ENCODE peak calls at places on chromosome 3, in four cellular contexts. N is heart right ventricle, Q is HCT116, L is GM23248. J is an unnamed sample. For H3K4me1, the result is how much of the 10 kb centered on the place peaks cover.

GRCh38 chr3:55189359-55189801 is 261.5 kb upstream of the LRTM1 start:
- DNase-seq in Q (no peak), L (peak), N (peak), J (no peak)

GRCh38 chr3:113242091-113242581 is 30.8 kb downstream of the BOC start:
- DNase-seq in N (no peak), Q (no peak), L (peak), J (no peak)

GRCh38 chr3:160661660-160662059 is 15.3 kb upstream of the ARL14 start:
- DNase-seq in L (no peak), Q (no peak), N (no peak), J (no peak)

GRCh38 chr3:124467980-124468902 is 262.0 kb upstream of the UMPS start:
- DNase-seq in Q (peak), N (peak), L (peak), J (peak)

GRCh38 chr3:144229237-144229830 is 257.7 kb downstream of the DIPK2A start:
- DNase-seq in L (no peak), N (no peak), Q (no peak), J (no peak)

GRCh38 chr3:76585794-76586392 is 454.0 kb upstream of the ROBO2 start:
- DNase-seq in Q (no peak), N (no peak), L (peak), J (no peak)

GRCh38 chr3:100099621-100100020 is 14.7 kb downstream of the FILIP1L start:
- DNase-seq in L (no peak), N (no peak), Q (no peak), J (no peak)

GRCh38 chr3:155070932-155071387 is 9.2 kb upstream of the MME start:
- DNase-seq in L (peak), Q (no peak), N (no peak), J (no peak)

GRCh38 chr3:23648965-23649328 is 156.8 kb upstream of the UBE2E1 start:
- DNase-seq in Q (no peak), L (no peak), N (no peak), J (peak)

GRCh38 chr3:147191795-147192385 is 214.5 kb downstream of the ZIC4 start:
- DNase-seq in L (peak), Q (peak), N (no peak), J (peak)

GRCh38 chr3:191425322-191425734 is 35.6 kb upstream of the PYDC2 start:
- DNase-seq in N (no peak), Q (no peak), L (no peak), J (no peak)

GRCh38 chr3:186975726-186976125 is 45.4 kb downstream of the ST6GAL1 start:
- DNase-seq in L (no peak), Q (no peak), N (no peak), J (no peak)

GRCh38 chr3:194425399-194425798 is 26.3 kb upstream of the GP5 start:
- DNase-seq in N (no peak), Q (no peak), L (no peak), J (no peak)

GRCh38 chr3:45958333-45958791 is 15.1 kb downstream of the CXCR6 start:
- DNase-seq in Q (no peak), N (no peak), L (peak), J (no peak)

GRCh38 chr3:141647562-141647915 is 90.6 kb upstream of the RNF7 start:
- DNase-seq in N (no peak), Q (no peak), L (no peak), J (no peak)

GRCh38 chr3:188026191-188026968 is 127.6 kb upstream of the LPP start:
- DNase-seq in Q (no peak), N (no peak), L (no peak), J (no peak)

GRCh38 chr3:128054363-128054762 is 2.1 kb downstream of the SEC61A1 start:
- DNase-seq in Q (no peak), L (peak), N (no peak), J (no peak)

GRCh38 chr3:133857767-133858166 is 37.9 kb downstream of the RAB6B start:
- DNase-seq in Q (no peak), L (no peak), N (no peak), J (no peak)
- H3K4me3 ChIP-seq in Q (no peak), L (no peak), N (no peak), J (no peak)

GRCh38 chr3:31230425-31230824 is 302.3 kb upstream of the STT3B start:
- DNase-seq in L (no peak), N (no peak), Q (no peak), J (no peak)

GRCh38 chr3:31226331-31226730 is 306.4 kb upstream of the STT3B start:
- DNase-seq in Q (no peak), N (no peak), L (no peak), J (no peak)

GRCh38 chr3:31224936-31225335 is 307.8 kb upstream of the STT3B start:
- DNase-seq in Q (no peak), L (no peak), N (no peak), J (no peak)

GRCh38 chr3:31225923-31226322 is 306.8 kb upstream of the STT3B start:
- DNase-seq in N (no peak), L (no peak), Q (no peak), J (no peak)

GRCh38 chr3:31227152-31227581 is 305.6 kb upstream of the STT3B start:
- DNase-seq in Q (no peak), L (no peak), N (no peak), J (no peak)
- H3K4me1 ChIP-seq in Q (under half), L (under half), N (under half), J (under half)

DNA sequence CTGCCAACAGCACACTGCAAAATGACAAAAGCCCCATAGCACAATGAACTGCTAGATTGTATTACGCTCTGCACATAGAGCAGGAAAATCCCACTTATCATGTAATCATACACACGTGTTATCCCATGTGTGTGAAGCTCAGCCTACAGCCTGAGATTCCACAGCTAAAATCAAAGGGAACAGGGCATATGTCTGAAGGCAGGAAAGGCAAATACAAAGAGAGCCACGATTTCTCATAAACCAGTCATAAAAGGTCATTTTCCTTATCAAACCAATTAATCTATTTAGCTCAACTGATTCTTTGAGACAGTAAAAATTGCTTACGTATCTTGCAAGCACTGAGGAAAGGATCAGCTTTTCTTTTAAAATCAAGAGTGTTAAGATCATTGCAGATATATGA is 199.4 kb upstream of the TBL1XR1 start:
- DNase-seq in N (no peak), Q (no peak), L (no peak), J (no peak)
- H3K27ac ChIP-seq in N (no peak), Q (no peak), L (no peak), J (no peak)

GRCh38 chr3:98766924-98767323 is 3.8 kb downstream of the ST3GAL6 start:
- DNase-seq in L (no peak), N (no peak), Q (no peak), J (no peak)

GRCh38 chr3:98769436-98769835 is 6.3 kb downstream of the ST3GAL6 start:
- DNase-seq in N (no peak), L (no peak), Q (no peak), J (no peak)

GRCh38 chr3:98772022-98772421 is 8.9 kb downstream of the ST3GAL6 start:
- DNase-seq in N (no peak), L (no peak), Q (no peak), J (no peak)

GRCh38 chr3:98768961-98769360 is 5.8 kb downstream of the ST3GAL6 start:
- DNase-seq in L (no peak), Q (no peak), N (no peak), J (no peak)

DNA sequence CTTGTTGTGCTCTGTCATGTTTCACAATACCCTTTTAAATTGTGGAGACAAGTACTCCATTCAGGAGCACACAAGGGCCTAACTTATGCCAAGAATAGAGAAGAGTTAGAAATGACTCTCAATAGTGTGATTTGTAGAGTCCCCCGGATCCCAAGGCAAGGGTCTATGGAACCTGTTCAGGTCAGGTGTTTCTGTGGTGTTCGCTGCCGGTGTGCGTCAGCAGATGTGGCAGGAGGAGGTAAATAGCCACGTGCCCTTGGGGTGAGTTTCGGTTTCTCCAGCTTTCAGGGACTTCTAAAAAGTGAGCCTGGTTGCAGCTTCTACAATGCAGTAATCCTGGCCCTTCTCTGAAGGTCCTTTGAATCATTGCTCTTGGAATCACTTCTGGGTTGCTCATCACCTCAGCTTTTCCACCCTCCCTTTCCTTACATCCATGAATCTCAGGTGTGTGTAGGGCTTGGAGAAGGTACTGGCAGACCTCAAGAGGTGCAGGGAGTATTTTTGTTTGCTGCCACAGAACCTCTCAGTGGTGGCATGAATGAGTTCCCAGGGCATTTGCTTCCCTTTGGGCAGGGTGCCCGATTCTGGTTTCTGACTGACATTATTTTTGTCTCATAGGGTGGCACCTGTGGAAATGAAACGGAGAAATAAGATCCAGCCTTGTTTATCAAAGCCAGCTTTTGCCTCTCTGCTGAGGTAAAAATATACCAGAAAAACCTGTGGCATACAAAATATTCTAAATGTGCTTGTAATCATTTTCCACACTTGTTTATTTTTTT is 7.3 kb downstream of the ST3GAL6 start:
- DNase-seq in Q (no peak), L (no peak), N (peak), J (no peak)
- H3K4me3 ChIP-seq in Q (no peak), L (no peak), N (no peak), J (no peak)

GRCh38 chr3:12962292-12962691 is 110.9 kb downstream of the IQSEC1 start:
- DNase-seq in L (peak), Q (no peak), N (no peak), J (no peak)
- H3K4me1 ChIP-seq in L (under half), Q (under half), N (half or more), J (under half)

DNA sequence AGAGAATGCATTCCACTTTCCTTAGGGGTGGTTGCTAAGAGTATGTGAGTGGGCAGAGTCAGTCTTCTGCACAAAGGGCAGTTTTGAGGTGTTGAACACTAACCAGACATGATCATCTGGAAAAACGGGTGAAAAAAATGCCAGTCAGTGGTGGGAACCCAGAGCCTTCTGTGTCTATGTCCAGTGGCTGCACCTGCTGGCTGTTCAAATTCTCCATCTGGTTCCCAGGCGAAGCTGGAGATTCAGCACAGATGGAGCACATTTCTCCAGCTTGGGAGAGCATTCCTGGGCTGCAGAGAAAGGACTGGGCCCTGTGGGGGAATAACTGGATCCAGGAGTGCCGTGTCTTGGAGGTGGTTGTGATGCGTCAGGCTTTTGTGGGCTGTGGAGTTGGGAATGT is 74.1 kb downstream of the TRAK1 start:
- DNase-seq in L (no peak), N (no peak), Q (no peak), J (no peak)
- H3K27ac ChIP-seq in L (no peak), N (no peak), Q (no peak), J (no peak)

DNA sequence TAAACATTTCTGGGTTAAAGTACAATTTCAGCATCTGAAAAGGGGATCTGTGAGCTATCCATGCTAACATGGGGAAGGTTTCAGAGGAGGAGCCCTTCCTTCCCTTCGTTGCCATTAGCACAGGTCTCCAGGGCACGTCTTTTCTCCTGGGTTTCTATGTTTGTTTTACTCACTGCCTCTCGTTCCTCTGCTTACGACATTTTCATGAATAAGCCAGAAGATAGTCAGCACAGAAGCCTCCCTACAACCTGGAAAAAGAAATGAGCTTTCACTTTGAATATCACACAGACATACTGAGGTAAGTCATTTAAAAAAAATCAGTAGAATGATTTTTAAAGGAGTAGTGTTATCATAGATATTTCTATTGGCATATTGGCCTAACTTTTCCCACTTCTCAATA is 117.2 kb upstream of the KCNMB2 start:
- DNase-seq in L (peak), N (no peak), Q (no peak), J (no peak)
- H3K4me3 ChIP-seq in L (no peak), N (no peak), Q (no peak), J (no peak)

DNA sequence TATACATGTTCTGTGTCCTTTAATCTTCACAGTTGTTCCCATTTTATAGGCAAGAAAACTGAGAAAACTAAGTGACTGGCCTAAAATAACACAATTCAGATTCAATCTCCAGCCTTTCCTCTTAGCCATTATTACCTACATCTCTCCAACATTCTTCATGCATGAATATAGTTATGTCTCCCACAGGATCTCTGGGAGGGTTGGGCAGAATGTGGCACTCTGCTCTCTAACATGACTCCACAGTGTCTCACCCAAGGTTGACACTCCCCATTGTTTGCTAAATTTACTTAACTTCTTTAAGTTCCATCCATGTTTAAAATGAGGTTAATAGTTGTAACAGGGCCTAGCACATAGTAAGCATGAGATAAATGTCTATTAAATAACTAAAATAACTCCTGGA is 276.3 kb downstream of the ERC2 start:
- DNase-seq in N (no peak), Q (no peak), L (no peak), J (no peak)
- H3K4me1 ChIP-seq in N (under half), Q (under half), L (under half), J (under half)

DNA sequence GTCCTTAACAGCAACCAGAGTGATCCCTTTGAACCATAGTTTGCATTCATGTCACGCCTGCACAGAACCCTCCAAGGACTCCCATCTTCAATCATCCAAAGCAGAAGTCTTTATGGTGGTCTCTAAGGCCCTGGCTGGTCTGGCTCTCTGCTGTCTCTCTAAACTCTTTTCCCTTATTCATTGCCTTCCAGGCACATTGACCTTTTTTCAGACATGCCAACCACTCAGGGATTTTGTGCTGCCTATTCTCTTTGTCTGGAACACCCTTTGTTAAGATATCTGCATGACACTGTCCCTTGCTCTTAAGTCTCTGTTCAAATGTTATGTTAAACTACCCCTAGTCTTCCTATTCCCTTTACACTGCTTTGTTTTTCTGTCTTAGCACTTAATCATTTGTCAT is 21.8 kb upstream of the ZBTB47 start:
- DNase-seq in N (no peak), L (no peak), Q (no peak), J (no peak)
- H3K27ac ChIP-seq in N (no peak), L (no peak), Q (no peak), J (no peak)

J was measured in colonic mucosa.